ENCODE peak calls at places on chromosomes 2 and 18, in eight cellular contexts. One of them, this sample, is unnamed.

GRCh38 chr2:10894264-10894935 is 17.3 kb upstream of the KCNF1 start:
- DNase-seq in psoas muscle: no peak
- DNase-seq in NB4: no peak
- DNase-seq in mesothelial cell of epicardium: no peak
- DNase-seq in fibroblast of the aortic adventitia: no peak
- DNase-seq in GM10248: no peak
- DNase-seq in prostate gland: no peak
- DNase-seq in nephron progenitor cell: no peak
- DNase-seq in this sample: no peak

GRCh38 chr18:23365602-23366001 is 87.5 kb upstream of the RIOK3 start:
- DNase-seq in fibroblast of the aortic adventitia: peak
- DNase-seq in NB4: no peak
- DNase-seq in GM10248: no peak
- DNase-seq in nephron progenitor cell: no peak
- DNase-seq in prostate gland: no peak
- DNase-seq in mesothelial cell of epicardium: no peak
- DNase-seq in psoas muscle: no peak
- DNase-seq in this sample: no peak

GRCh38 chr2:30582521-30582920 is 135.5 kb downstream of the LCLAT1 start:
- DNase-seq in fibroblast of the aortic adventitia: no peak
- DNase-seq in GM10248: no peak
- DNase-seq in nephron progenitor cell: no peak
- DNase-seq in prostate gland: no peak
- DNase-seq in NB4: no peak
- DNase-seq in mesothelial cell of epicardium: no peak
- DNase-seq in psoas muscle: no peak
- DNase-seq in this sample: no peak

GRCh38 chr2:184534986-184535385 is 63.3 kb upstream of the ZNF804A start:
- DNase-seq in psoas muscle: no peak
- DNase-seq in nephron progenitor cell: no peak
- DNase-seq in mesothelial cell of epicardium: no peak
- DNase-seq in GM10248: no peak
- DNase-seq in prostate gland: no peak
- DNase-seq in fibroblast of the aortic adventitia: no peak
- DNase-seq in NB4: no peak
- DNase-seq in this sample: no peak

GRCh38 chr2:76564734-76565133 is 854.0 kb upstream of the GCFC2 start:
- DNase-seq in GM10248: no peak
- DNase-seq in psoas muscle: no peak
- DNase-seq in prostate gland: no peak
- DNase-seq in fibroblast of the aortic adventitia: no peak
- DNase-seq in nephron progenitor cell: no peak
- DNase-seq in mesothelial cell of epicardium: no peak
- DNase-seq in NB4: no peak
- DNase-seq in this sample: no peak

GRCh38 chr18:74946646-74947045 is 262.3 kb downstream of the PTGR3 start:
- DNase-seq in psoas muscle: no peak
- DNase-seq in GM10248: no peak
- DNase-seq in fibroblast of the aortic adventitia: no peak
- DNase-seq in NB4: no peak
- DNase-seq in nephron progenitor cell: no peak
- DNase-seq in prostate gland: no peak
- DNase-seq in mesothelial cell of epicardium: no peak
- DNase-seq in this sample: no peak

GRCh38 chr2:5524551-5524950 is 167.6 kb upstream of the SOX11 start:
- DNase-seq in fibroblast of the aortic adventitia: no peak
- DNase-seq in nephron progenitor cell: no peak
- DNase-seq in psoas muscle: no peak
- DNase-seq in GM10248: no peak
- DNase-seq in NB4: no peak
- DNase-seq in mesothelial cell of epicardium: no peak
- DNase-seq in prostate gland: no peak
- DNase-seq in this sample: no peak

GRCh38 chr2:128346811-128347558 is 28.3 kb upstream of the HS6ST1 start:
- DNase-seq in nephron progenitor cell: no peak
- DNase-seq in psoas muscle: no peak
- DNase-seq in NB4: no peak
- DNase-seq in mesothelial cell of epicardium: no peak
- DNase-seq in fibroblast of the aortic adventitia: no peak
- DNase-seq in prostate gland: no peak
- DNase-seq in GM10248: no peak
- DNase-seq in this sample: no peak

GRCh38 chr18:8389391-8390340 is 219.6 kb upstream of the RAB12 start:
- DNase-seq in nephron progenitor cell: peak
- DNase-seq in GM10248: peak
- DNase-seq in prostate gland: peak
- DNase-seq in psoas muscle: peak
- DNase-seq in fibroblast of the aortic adventitia: peak
- DNase-seq in mesothelial cell of epicardium: peak
- DNase-seq in NB4: peak
- DNase-seq in this sample: no peak

GRCh38 chr2:206800501-206801416 is 35.4 kb downstream of the FASTKD2 start:
- DNase-seq in prostate gland: peak
- DNase-seq in mesothelial cell of epicardium: peak
- DNase-seq in GM10248: peak
- DNase-seq in psoas muscle: peak
- DNase-seq in fibroblast of the aortic adventitia: peak
- DNase-seq in nephron progenitor cell: peak
- DNase-seq in NB4: peak
- DNase-seq in this sample: peak

GRCh38 chr18:77103991-77104521 is 28.5 kb downstream of the MBP start:
- DNase-seq in prostate gland: no peak
- DNase-seq in NB4: no peak
- DNase-seq in fibroblast of the aortic adventitia: peak
- DNase-seq in psoas muscle: no peak
- DNase-seq in nephron progenitor cell: no peak
- DNase-seq in GM10248: no peak
- DNase-seq in mesothelial cell of epicardium: no peak
- DNase-seq in this sample: no peak

GRCh38 chr2:44257781-44258180 is 17.5 kb upstream of the SLC3A1 start:
- DNase-seq in psoas muscle: no peak
- DNase-seq in prostate gland: no peak
- DNase-seq in nephron progenitor cell: no peak
- DNase-seq in NB4: no peak
- DNase-seq in fibroblast of the aortic adventitia: no peak
- DNase-seq in mesothelial cell of epicardium: no peak
- DNase-seq in GM10248: no peak
- DNase-seq in this sample: no peak

GRCh38 chr2:207953354-207953753 is 72.0 kb downstream of the PLEKHM3 start:
- DNase-seq in fibroblast of the aortic adventitia: no peak
- DNase-seq in NB4: no peak
- DNase-seq in prostate gland: no peak
- DNase-seq in GM10248: no peak
- DNase-seq in nephron progenitor cell: no peak
- DNase-seq in psoas muscle: no peak
- DNase-seq in mesothelial cell of epicardium: no peak
- DNase-seq in this sample: no peak

GRCh38 chr2:216687646-216688045 is 7.7 kb downstream of the IGFBP5 start:
- DNase-seq in NB4: peak
- DNase-seq in GM10248: no peak
- DNase-seq in prostate gland: no peak
- DNase-seq in fibroblast of the aortic adventitia: no peak
- DNase-seq in psoas muscle: no peak
- DNase-seq in nephron progenitor cell: peak
- DNase-seq in mesothelial cell of epicardium: no peak
- DNase-seq in this sample: no peak
- TF ChIP-seq CTCF in NB4: peak
- TF ChIP-seq CTCF in GM10248: peak
- TF ChIP-seq CTCF in prostate gland: no peak
- TF ChIP-seq CTCF in fibroblast of the aortic adventitia: peak
- TF ChIP-seq CTCF in psoas muscle: peak
- TF ChIP-seq CTCF in nephron progenitor cell: peak
- TF ChIP-seq CTCF in mesothelial cell of epicardium: peak
- TF ChIP-seq CTCF in this sample: no peak

GRCh38 chr2:85748948-85749875 is 4.6 kb upstream of the ATOH8 start:
- DNase-seq in mesothelial cell of epicardium: no peak
- DNase-seq in GM10248: no peak
- DNase-seq in fibroblast of the aortic adventitia: peak
- DNase-seq in prostate gland: no peak
- DNase-seq in nephron progenitor cell: no peak
- DNase-seq in NB4: no peak
- DNase-seq in psoas muscle: peak
- DNase-seq in this sample: no peak
- TF ChIP-seq CTCF in mesothelial cell of epicardium: no peak
- TF ChIP-seq CTCF in GM10248: no peak
- TF ChIP-seq CTCF in fibroblast of the aortic adventitia: peak
- TF ChIP-seq CTCF in prostate gland: no peak
- TF ChIP-seq CTCF in nephron progenitor cell: no peak
- TF ChIP-seq CTCF in NB4: no peak
- TF ChIP-seq CTCF in psoas muscle: peak
- TF ChIP-seq CTCF in this sample: no peak

GRCh38 chr2:232537499-232537898 is 2.0 kb upstream of the CHRNG start:
- DNase-seq in mesothelial cell of epicardium: no peak
- DNase-seq in NB4: no peak
- DNase-seq in fibroblast of the aortic adventitia: no peak
- DNase-seq in prostate gland: no peak
- DNase-seq in GM10248: no peak
- DNase-seq in psoas muscle: no peak
- DNase-seq in nephron progenitor cell: no peak
- DNase-seq in this sample: no peak

GRCh38 chr2:232538671-232539070 is 821 bp upstream of the CHRNG start:
- DNase-seq in prostate gland: no peak
- DNase-seq in NB4: no peak
- DNase-seq in nephron progenitor cell: no peak
- DNase-seq in mesothelial cell of epicardium: no peak
- DNase-seq in psoas muscle: no peak
- DNase-seq in fibroblast of the aortic adventitia: no peak
- DNase-seq in GM10248: no peak
- DNase-seq in this sample: no peak

GRCh38 chr2:232534940-232535735 is 4.4 kb upstream of the CHRNG start:
- DNase-seq in prostate gland: no peak
- DNase-seq in NB4: no peak
- DNase-seq in fibroblast of the aortic adventitia: no peak
- DNase-seq in nephron progenitor cell: no peak
- DNase-seq in psoas muscle: no peak
- DNase-seq in GM10248: no peak
- DNase-seq in mesothelial cell of epicardium: no peak
- DNase-seq in this sample: no peak

GRCh38 chr2:232535761-232536530 is 3.5 kb upstream of the CHRNG start:
- DNase-seq in nephron progenitor cell: no peak
- DNase-seq in fibroblast of the aortic adventitia: no peak
- DNase-seq in psoas muscle: no peak
- DNase-seq in NB4: no peak
- DNase-seq in mesothelial cell of epicardium: no peak
- DNase-seq in GM10248: no peak
- DNase-seq in prostate gland: no peak
- DNase-seq in this sample: no peak

GRCh38 chr2:232537079-232537478 is 2.4 kb upstream of the CHRNG start:
- DNase-seq in psoas muscle: no peak
- DNase-seq in mesothelial cell of epicardium: no peak
- DNase-seq in nephron progenitor cell: no peak
- DNase-seq in fibroblast of the aortic adventitia: no peak
- DNase-seq in NB4: peak
- DNase-seq in prostate gland: no peak
- DNase-seq in GM10248: no peak
- DNase-seq in this sample: no peak
- TF ChIP-seq CTCF in psoas muscle: peak
- TF ChIP-seq CTCF in mesothelial cell of epicardium: no peak
- TF ChIP-seq CTCF in nephron progenitor cell: peak
- TF ChIP-seq CTCF in fibroblast of the aortic adventitia: peak
- TF ChIP-seq CTCF in NB4: peak
- TF ChIP-seq CTCF in prostate gland: no peak
- TF ChIP-seq CTCF in GM10248: peak
- TF ChIP-seq CTCF in this sample: no peak

GRCh38 chr2:109226128-109226527 is 97.1 kb downstream of the SH3RF3 start:
- DNase-seq in GM10248: no peak
- DNase-seq in prostate gland: no peak
- DNase-seq in NB4: no peak
- DNase-seq in mesothelial cell of epicardium: no peak
- DNase-seq in psoas muscle: no peak
- DNase-seq in nephron progenitor cell: no peak
- DNase-seq in fibroblast of the aortic adventitia: no peak
- DNase-seq in this sample: no peak
- TF ChIP-seq CTCF in GM10248: no peak
- TF ChIP-seq CTCF in prostate gland: no peak
- TF ChIP-seq CTCF in NB4: no peak
- TF ChIP-seq CTCF in mesothelial cell of epicardium: no peak
- TF ChIP-seq CTCF in psoas muscle: no peak
- TF ChIP-seq CTCF in nephron progenitor cell: no peak
- TF ChIP-seq CTCF in fibroblast of the aortic adventitia: no peak
- TF ChIP-seq CTCF in this sample: no peak

GRCh38 chr2:210000464-210001324 is 1.7 kb upstream of the RPE start:
- DNase-seq in fibroblast of the aortic adventitia: no peak
- DNase-seq in psoas muscle: no peak
- DNase-seq in mesothelial cell of epicardium: no peak
- DNase-seq in GM10248: no peak
- DNase-seq in prostate gland: no peak
- DNase-seq in nephron progenitor cell: no peak
- DNase-seq in NB4: no peak
- DNase-seq in this sample: no peak
- TF ChIP-seq CTCF in fibroblast of the aortic adventitia: no peak
- TF ChIP-seq CTCF in psoas muscle: no peak
- TF ChIP-seq CTCF in mesothelial cell of epicardium: no peak
- TF ChIP-seq CTCF in GM10248: no peak
- TF ChIP-seq CTCF in prostate gland: no peak
- TF ChIP-seq CTCF in nephron progenitor cell: no peak
- TF ChIP-seq CTCF in NB4: no peak
- TF ChIP-seq CTCF in this sample: no peak

GRCh38 chr2:160290590-160290989 is 90.5 kb upstream of the ITGB6 start:
- DNase-seq in GM10248: no peak
- DNase-seq in mesothelial cell of epicardium: no peak
- DNase-seq in nephron progenitor cell: no peak
- DNase-seq in psoas muscle: no peak
- DNase-seq in fibroblast of the aortic adventitia: no peak
- DNase-seq in NB4: no peak
- DNase-seq in prostate gland: no peak
- DNase-seq in this sample: no peak

GRCh38 chr2:160293401-160293911 is 93.4 kb upstream of the ITGB6 start:
- DNase-seq in fibroblast of the aortic adventitia: peak
- DNase-seq in nephron progenitor cell: no peak
- DNase-seq in prostate gland: no peak
- DNase-seq in mesothelial cell of epicardium: no peak
- DNase-seq in GM10248: no peak
- DNase-seq in NB4: no peak
- DNase-seq in psoas muscle: peak
- DNase-seq in this sample: no peak

GRCh38 chr2:160289803-160290202 is 89.7 kb upstream of the ITGB6 start:
- DNase-seq in fibroblast of the aortic adventitia: no peak
- DNase-seq in mesothelial cell of epicardium: no peak
- DNase-seq in GM10248: no peak
- DNase-seq in prostate gland: no peak
- DNase-seq in psoas muscle: no peak
- DNase-seq in NB4: no peak
- DNase-seq in nephron progenitor cell: no peak
- DNase-seq in this sample: no peak

GRCh38 chr2:160292225-160292624 is 92.2 kb upstream of the ITGB6 start:
- DNase-seq in prostate gland: no peak
- DNase-seq in psoas muscle: no peak
- DNase-seq in mesothelial cell of epicardium: no peak
- DNase-seq in fibroblast of the aortic adventitia: peak
- DNase-seq in GM10248: no peak
- DNase-seq in nephron progenitor cell: no peak
- DNase-seq in NB4: peak
- DNase-seq in this sample: no peak

GRCh38 chr2:160291382-160291781 is 91.3 kb upstream of the ITGB6 start:
- DNase-seq in psoas muscle: no peak
- DNase-seq in prostate gland: no peak
- DNase-seq in mesothelial cell of epicardium: no peak
- DNase-seq in fibroblast of the aortic adventitia: peak
- DNase-seq in NB4: no peak
- DNase-seq in nephron progenitor cell: no peak
- DNase-seq in GM10248: no peak
- DNase-seq in this sample: no peak
- TF ChIP-seq CTCF in psoas muscle: peak
- TF ChIP-seq CTCF in prostate gland: no peak
- TF ChIP-seq CTCF in mesothelial cell of epicardium: no peak
- TF ChIP-seq CTCF in fibroblast of the aortic adventitia: peak
- TF ChIP-seq CTCF in NB4: no peak
- TF ChIP-seq CTCF in nephron progenitor cell: no peak
- TF ChIP-seq CTCF in GM10248: no peak
- TF ChIP-seq CTCF in this sample: no peak

This sample was measured in activated B cell treated with CpG ODN at 0.5 μM for 24 hours.